ENCODE peak calls at places on chromosome 6, in nine cellular contexts. V, C, I, Z, P, R, L, D and S are unnamed samples.

GRCh38 chr6:169620171-169621125 is 81.4 kb downstream of the WDR27 start:
- DNase-seq in V (no peak), C (no peak), I (no peak), Z (no peak), P (peak), R (no peak), L (no peak), D (no peak), S (no peak)

GRCh38 chr6:4130357-4130987 is 4.9 kb downstream of the ECI2 start:
- DNase-seq in V (no peak), C (no peak), I (no peak), Z (no peak), P (no peak), R (no peak), L (no peak), D (no peak), S (no peak)

GRCh38 chr6:38713812-38714211 is 1.3 kb upstream of the DNAH8 start:
- DNase-seq in V (no peak), C (no peak), I (no peak), Z (peak), P (no peak), R (no peak), L (no peak), D (no peak), S (no peak)

GRCh38 chr6:17450825-17451224 is 57.4 kb downstream of the CAP2 start:
- DNase-seq in V (no peak), C (no peak), I (peak), Z (no peak), P (no peak), R (no peak), L (no peak), D (no peak), S (no peak)

GRCh38 chr6:35299674-35300073 is 2.1 kb downstream of the DEF6 start:
- DNase-seq in V (no peak), C (no peak), I (no peak), Z (peak), P (no peak), R (no peak), L (no peak), D (no peak), S (no peak)

GRCh38 chr6:111610548-111611172 is 5.0 kb upstream of the TRAF3IP2 start:
- DNase-seq in V (no peak), C (no peak), I (no peak), Z (no peak), P (no peak), R (no peak), L (no peak), D (peak), S (no peak)

GRCh38 chr6:134240664-134241431 is 77.1 kb downstream of the SGK1 start:
- DNase-seq in V (no peak), C (peak), I (no peak), Z (peak), P (no peak), R (no peak), L (peak), D (no peak), S (no peak)

GRCh38 chr6:125157725-125158124 is 4.2 kb downstream of the TPD52L1 start:
- DNase-seq in V (no peak), C (no peak), I (no peak), Z (no peak), P (no peak), R (no peak), L (no peak), D (no peak), S (no peak)